ENCODE peak calls at places on chromosomes 3 and 15, in nine cellular contexts. K is M059J, D is astrocyte, B is HTR-8/SVneo, F is GM20000, S is AG08396, O is WERI-Rb-1, G is fibroblast of pulmonary artery, I is endothelial cell. T is an unnamed sample.

GRCh38 chr3:18153571-18154173 is 271.5 kb downstream of the SATB1 start:
- DNase-seq in K (peak), D (peak), B (peak), F (no peak), S (peak), O (no peak), G (peak), I (no peak), T (peak)

GRCh38 chr15:69656271-69657030 is 203.8 kb downstream of the RPLP1 start:
- DNase-seq in K (no peak), D (no peak), B (no peak), F (no peak), S (no peak), O (no peak), G (no peak), I (no peak), T (no peak)

GRCh38 chr15:69909719-69910444 is 187.8 kb downstream of the TLE3 start:
- DNase-seq in K (peak), D (no peak), B (no peak), F (no peak), S (no peak), O (no peak), G (no peak), I (no peak), T (no peak)

GRCh38 chr3:99248913-99249312 is 347.4 kb upstream of the DCBLD2 start:
- DNase-seq in K (peak), D (peak), B (no peak), F (no peak), S (no peak), O (no peak), G (peak), I (no peak), T (peak)

GRCh38 chr15:99566157-99566900 is 545 bp downstream of the MEF2A start:
- DNase-seq in K (peak), D (no peak), B (peak), F (peak), S (peak), O (peak), G (no peak), I (peak), T (peak)

GRCh38 chr3:100316656-100317069 is 17.9 kb upstream of the NIT2 start:
- DNase-seq in K (peak), D (peak), B (peak), F (peak), S (no peak), O (peak), G (peak), I (peak), T (peak)

GRCh38 chr3:17810759-17811158 is 68.3 kb upstream of the TBC1D5 start:
- DNase-seq in K (peak), D (peak), B (peak), F (no peak), S (peak), O (no peak), G (peak), I (no peak), T (peak)

GRCh38 chr3:89145995-89146394 is 38.6 kb downstream of the EPHA3 start:
- DNase-seq in K (peak), D (peak), B (peak), F (no peak), S (peak), O (no peak), G (peak), I (no peak), T (peak)

GRCh38 chr3:154023148-154023547 is 98.0 kb upstream of the ARHGEF26 start:
- DNase-seq in K (no peak), D (no peak), B (no peak), F (no peak), S (no peak), O (no peak), G (peak), I (no peak), T (no peak)

GRCh38 chr15:48331796-48332641 is 790 bp downstream of the DUT start:
- DNase-seq in K (no peak), D (no peak), B (peak), F (peak), S (peak), O (peak), G (peak), I (peak), T (peak)

GRCh38 chr3:182913889-182914288 is 66.4 kb downstream of the DCUN1D1 start:
- DNase-seq in K (no peak), D (no peak), B (no peak), F (peak), S (no peak), O (no peak), G (no peak), I (no peak), T (no peak)